ENCODE peak calls at places on chromosomes 2 and 18, in seven cellular contexts. S, Q, T, D, K, G and H are unnamed samples.

GRCh38 chr2:181844551-181845290 is 46.8 kb upstream of the ITPRID2 start:
- DNase-seq in D (no peak), T (no peak), S (no peak), K (no peak), G (no peak), Q (no peak), H (no peak)

GRCh38 chr18:63405986-63406385 is 16.3 kb downstream of the VPS4B start:
- DNase-seq in Q (no peak), G (no peak), S (no peak), D (no peak), K (no peak), T (no peak), H (no peak)

GRCh38 chr2:72806280-72806955 is 19.4 kb downstream of the EXOC6B start:
- DNase-seq in G (no peak), T (no peak), K (no peak), Q (no peak), S (no peak), D (no peak), H (no peak)

GRCh38 chr2:147396890-147397289 is 447.9 kb upstream of the ACVR2A start:
- DNase-seq in S (no peak), Q (no peak), G (no peak), K (no peak), T (no peak), D (no peak), H (no peak)

GRCh38 chr2:232522014-232522854 is 2.0 kb downstream of the PRSS56 start:
- DNase-seq in D (no peak), Q (peak; percentile 38), G (peak; percentile 96), S (no peak), K (no peak), T (no peak), H (peak; percentile 20)

GRCh38 chr2:185970148-185970852 is 231.7 kb downstream of the FSIP2 start:
- DNase-seq in T (no peak), Q (no peak), S (no peak), G (no peak), D (peak; percentile 65), K (no peak), H (no peak)

GRCh38 chr2:23486676-23487075 is 101.7 kb downstream of the KLHL29 start:
- DNase-seq in T (no peak), D (no peak), G (no peak), S (no peak), Q (no peak), K (no peak), H (peak; percentile 7)

GRCh38 chr2:45391866-45392265 is 219.2 kb downstream of the SRBD1 start:
- DNase-seq in D (no peak), T (no peak), K (no peak), Q (no peak), G (no peak), S (no peak), H (no peak)

GRCh38 chr2:61151434-61151833 is 10.6 kb upstream of the C2orf74 start:
- DNase-seq in Q (peak; percentile 20), K (no peak), S (no peak), G (no peak), D (no peak), T (no peak), H (no peak)

GRCh38 chr2:169184074-169184473 is 114.7 kb downstream of the DHRS9 start:
- DNase-seq in T (no peak), K (no peak), Q (no peak), S (no peak), G (no peak), D (no peak), H (no peak)

GRCh38 chr2:175684466-175684865 is 317.6 kb downstream of the LNPK start:
- DNase-seq in T (peak; percentile 10), Q (no peak), G (no peak), K (no peak), S (no peak), D (peak; percentile 12), H (peak; percentile 48)

GRCh38 chr2:9310827-9311226 is 104.2 kb downstream of the ASAP2 start:
- DNase-seq in T (no peak), K (no peak), D (no peak), G (no peak), S (no peak), Q (no peak), H (no peak)

GRCh38 chr18:57901819-57902600 is 98.9 kb upstream of the ATP8B1 start:
- DNase-seq in Q (no peak), D (peak; percentile 63), K (no peak), G (no peak), T (no peak), S (no peak), H (peak; percentile 76)

GRCh38 chr2:101125374-101125773 is 25.8 kb downstream of the TBC1D8 start:
- DNase-seq in T (no peak), K (no peak), S (peak; percentile 42), Q (no peak), G (no peak), D (peak; percentile 53), H (no peak)

GRCh38 chr18:67477522-67477921 is 39.0 kb downstream of the DSEL start:
- DNase-seq in S (no peak), K (no peak), T (no peak), Q (no peak), G (no peak), D (no peak), H (no peak)

GRCh38 chr18:77063256-77063655 is 69.3 kb downstream of the MBP start:
- DNase-seq in Q (no peak), G (no peak), T (no peak), K (peak; percentile 69), S (no peak), D (no peak), H (no peak)

GRCh38 chr2:41836944-41837343 is 210.9 kb upstream of the PKDCC start:
- DNase-seq in S (peak; percentile 7), K (no peak), T (peak; percentile 13), D (no peak), Q (peak; percentile 59), G (no peak), H (peak; percentile 17)

GRCh38 chr2:190117305-190117704 is 54.8 kb upstream of the MSTN start:
- DNase-seq in K (no peak), Q (no peak), S (no peak), D (no peak), T (no peak), G (no peak), H (no peak)

DNA sequence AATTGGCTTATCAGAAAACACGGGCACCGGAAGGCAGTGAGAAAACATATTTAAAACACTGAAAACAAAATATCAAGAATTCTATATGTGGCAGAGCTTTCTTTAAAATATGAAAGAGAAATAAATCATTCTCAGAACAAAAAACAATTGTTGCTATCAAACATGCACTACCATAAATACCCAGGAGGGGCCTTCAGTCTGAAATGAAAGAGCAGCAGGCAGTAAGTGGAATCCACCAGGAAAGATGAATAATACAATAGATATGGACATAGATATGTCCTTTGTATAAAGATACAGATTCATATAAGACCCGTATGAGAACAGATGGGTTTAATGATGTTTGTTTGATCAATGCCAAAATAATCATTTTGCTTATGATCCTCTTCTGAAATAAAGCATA is 142.0 kb downstream of the TMEM18 start:
- DNase-seq in G (no peak), D (no peak), Q (no peak), T (no peak), S (peak; percentile 10), K (no peak), H (no peak)
- TF ChIP-seq JUND in G (no peak), D (no peak), Q (no peak), T (no peak), S (no peak), K (no peak), H (no peak)

DNA sequence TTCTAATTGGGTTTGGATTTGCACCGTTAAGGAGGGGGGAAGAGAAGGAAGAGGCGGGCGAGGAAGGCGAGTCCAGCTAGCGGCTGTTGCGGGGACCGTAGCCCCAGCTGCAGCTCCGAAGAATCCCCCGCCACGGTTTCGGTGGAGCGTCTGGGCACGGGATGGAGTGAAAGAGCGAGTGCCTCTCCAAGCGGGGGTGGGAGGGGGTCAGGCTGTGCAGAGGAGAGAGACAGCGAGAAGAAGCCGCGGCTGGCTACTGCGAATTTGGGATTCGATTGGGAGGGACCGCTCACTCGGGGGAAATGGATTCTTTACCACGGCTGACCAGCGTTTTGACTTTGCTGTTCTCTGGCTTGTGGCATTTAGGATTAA is 248 bp downstream of the CNTNAP5 start:
- DNase-seq in S (no peak), T (no peak), K (no peak), G (no peak), D (no peak), Q (no peak), H (no peak)
- TF ChIP-seq JUND in S (no peak), T (no peak), K (no peak), G (no peak), D (no peak), Q (no peak), H (no peak)

DNA sequence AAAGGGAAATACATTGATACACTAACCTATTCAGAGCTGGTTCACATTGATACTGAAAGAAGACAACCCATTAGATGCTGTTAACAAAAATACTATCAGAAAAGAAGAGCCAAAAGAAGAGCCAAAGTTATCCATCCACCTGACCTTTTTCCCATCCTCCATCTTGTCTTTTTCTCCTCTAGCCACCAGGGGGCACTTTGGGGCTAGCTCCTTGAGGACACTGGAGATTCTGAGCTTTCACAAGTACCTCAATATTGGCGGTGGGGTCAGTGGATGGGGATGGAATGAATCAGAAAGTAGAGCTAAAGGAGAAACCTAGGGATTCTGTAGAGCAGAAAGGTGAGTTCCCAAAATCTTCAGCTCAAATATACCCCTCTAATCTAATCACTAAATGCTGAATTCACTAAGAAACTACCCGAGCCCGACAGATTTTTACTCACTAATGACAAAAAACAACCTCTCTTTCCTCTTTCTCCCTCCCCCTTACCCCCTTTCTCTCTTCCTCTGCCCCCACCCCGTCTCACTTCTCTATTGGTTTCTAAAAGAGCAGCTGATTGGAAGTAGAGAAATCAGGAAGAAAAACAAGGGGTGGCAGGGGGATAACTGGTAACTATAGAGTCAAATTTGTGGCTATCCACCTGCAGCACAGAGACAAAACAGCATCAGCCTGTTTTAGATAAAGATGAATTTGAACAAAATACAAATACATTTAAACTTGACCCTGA is 203.3 kb downstream of the TCF4 start:
- DNase-seq in G (peak; percentile 15), T (peak; percentile 10), S (no peak), Q (peak; percentile 57), D (peak; percentile 7), K (no peak), H (peak; percentile 57)
- TF ChIP-seq JUND in G (no peak), T (no peak), S (no peak), Q (no peak), D (no peak), K (no peak), H (no peak)

GRCh38 chr18:69790649-69791048 is 157.0 kb downstream of the CD226 start:
- DNase-seq in K (no peak), Q (no peak), D (no peak), T (no peak), G (no peak), S (no peak), H (no peak)

GRCh38 chr18:69785466-69785865 is 162.2 kb downstream of the CD226 start:
- DNase-seq in G (no peak), D (no peak), Q (no peak), K (no peak), S (no peak), T (no peak), H (no peak)

GRCh38 chr18:69786427-69786826 is 161.2 kb downstream of the CD226 start:
- DNase-seq in S (no peak), T (no peak), K (no peak), Q (no peak), G (no peak), D (no peak), H (no peak)

GRCh38 chr18:69789794-69790193 is 157.9 kb downstream of the CD226 start:
- DNase-seq in D (peak; percentile 97), T (no peak), G (no peak), S (no peak), Q (no peak), K (no peak), H (no peak)

GRCh38 chr18:69787825-69788547 is 159.7 kb downstream of the CD226 start:
- DNase-seq in G (no peak), T (no peak), Q (peak; percentile 2), D (peak; percentile 67), S (peak; percentile 37), K (no peak), H (no peak)
- TF ChIP-seq JUND in G (peak; percentile 65), T (no peak), Q (no peak), D (no peak), S (no peak), K (no peak), H (no peak)